ENCODE peak calls at places on chromosomes 12 and 14, in ten cellular contexts. One of them, this sample, is unnamed.

GRCh38 chr14:75132374-75133086 is 5.7 kb upstream of the NEK9 start:
- DNase-seq in HCT116: peak; percentile 65
- DNase-seq in mammary epithelial cell: peak; percentile 71
- DNase-seq in MM.1S: peak; percentile 16
- DNase-seq in DND-41: peak; percentile 70
- DNase-seq in PC-3: peak; percentile 93
- DNase-seq in HepG2: peak; percentile 69
- DNase-seq in fibroblast of lung: peak; percentile 84
- DNase-seq in neural progenitor cell: peak; percentile 81
- DNase-seq in GM23248: peak; percentile 78
- DNase-seq in this sample: peak; percentile 87

GRCh38 chr12:45726594-45727300 is 2.8 kb upstream of the ARID2 start:
- DNase-seq in fibroblast of lung: peak; percentile 33
- DNase-seq in MM.1S: peak; percentile 28
- DNase-seq in neural progenitor cell: peak; percentile 59
- DNase-seq in HepG2: peak; percentile 9
- DNase-seq in DND-41: no peak
- DNase-seq in HCT116: no peak
- DNase-seq in mammary epithelial cell: peak; percentile 39
- DNase-seq in PC-3: peak; percentile 39
- DNase-seq in GM23248: peak; percentile 78
- DNase-seq in this sample: no peak

GRCh38 chr12:34291001-34291400 is 268.7 kb downstream of the ALG10 start:
- DNase-seq in MM.1S: no peak
- DNase-seq in mammary epithelial cell: no peak
- DNase-seq in HepG2: no peak
- DNase-seq in DND-41: no peak
- DNase-seq in PC-3: no peak
- DNase-seq in GM23248: no peak
- DNase-seq in HCT116: no peak
- DNase-seq in fibroblast of lung: no peak
- DNase-seq in neural progenitor cell: no peak
- DNase-seq in this sample: no peak

GRCh38 chr12:78096909-78097597 is 266.4 kb downstream of the NAV3 start:
- DNase-seq in HCT116: no peak
- DNase-seq in DND-41: no peak
- DNase-seq in neural progenitor cell: no peak
- DNase-seq in GM23248: peak; percentile 60
- DNase-seq in fibroblast of lung: peak; percentile 86
- DNase-seq in MM.1S: no peak
- DNase-seq in mammary epithelial cell: no peak
- DNase-seq in PC-3: no peak
- DNase-seq in HepG2: no peak
- DNase-seq in this sample: no peak

GRCh38 chr14:98937021-98937420 is 335.0 kb downstream of the BCL11B start:
- DNase-seq in mammary epithelial cell: no peak
- DNase-seq in GM23248: no peak
- DNase-seq in PC-3: no peak
- DNase-seq in fibroblast of lung: no peak
- DNase-seq in DND-41: no peak
- DNase-seq in neural progenitor cell: no peak
- DNase-seq in HCT116: no peak
- DNase-seq in MM.1S: no peak
- DNase-seq in HepG2: no peak
- DNase-seq in this sample: no peak

GRCh38 chr14:24058260-24058950 is 6.6 kb downstream of the CARMIL3 start:
- DNase-seq in neural progenitor cell: peak; percentile 78
- DNase-seq in PC-3: peak; percentile 84
- DNase-seq in HepG2: peak; percentile 89
- DNase-seq in mammary epithelial cell: peak; percentile 50
- DNase-seq in DND-41: peak; percentile 78
- DNase-seq in MM.1S: peak; percentile 36
- DNase-seq in fibroblast of lung: peak; percentile 82
- DNase-seq in HCT116: no peak
- DNase-seq in GM23248: peak; percentile 86
- DNase-seq in this sample: peak; percentile 70

GRCh38 chr14:22482782-22483553 is 106.1 kb downstream of the DAD1 start:
- DNase-seq in neural progenitor cell: no peak
- DNase-seq in fibroblast of lung: no peak
- DNase-seq in MM.1S: no peak
- DNase-seq in HepG2: no peak
- DNase-seq in PC-3: no peak
- DNase-seq in HCT116: no peak
- DNase-seq in mammary epithelial cell: no peak
- DNase-seq in GM23248: no peak
- DNase-seq in DND-41: no peak
- DNase-seq in this sample: no peak

GRCh38 chr12:129298921-129299320 is 445.6 kb downstream of the GLT1D1 start:
- DNase-seq in PC-3: peak; percentile 18
- DNase-seq in MM.1S: no peak
- DNase-seq in DND-41: no peak
- DNase-seq in GM23248: no peak
- DNase-seq in mammary epithelial cell: no peak
- DNase-seq in HepG2: no peak
- DNase-seq in neural progenitor cell: no peak
- DNase-seq in HCT116: no peak
- DNase-seq in fibroblast of lung: no peak
- DNase-seq in this sample: no peak

GRCh38 chr12:124868252-124868965 is 4.7 kb upstream of the SCARB1 start:
- DNase-seq in HepG2: no peak
- DNase-seq in PC-3: no peak
- DNase-seq in mammary epithelial cell: no peak
- DNase-seq in neural progenitor cell: no peak
- DNase-seq in GM23248: no peak
- DNase-seq in DND-41: no peak
- DNase-seq in MM.1S: no peak
- DNase-seq in HCT116: no peak
- DNase-seq in fibroblast of lung: no peak
- DNase-seq in this sample: no peak
- H3K27ac ChIP-seq in HepG2: no peak overlapping the region
- H3K27ac ChIP-seq in PC-3: no peak overlapping the region
- H3K27ac ChIP-seq in mammary epithelial cell: no peak overlapping the region
- H3K27ac ChIP-seq in neural progenitor cell: no peak overlapping the region
- H3K27ac ChIP-seq in GM23248: no peak overlapping the region
- H3K27ac ChIP-seq in DND-41: no peak overlapping the region
- H3K27ac ChIP-seq in MM.1S: no peak overlapping the region
- H3K27ac ChIP-seq in HCT116: no peak overlapping the region
- H3K27ac ChIP-seq in fibroblast of lung: no peak overlapping the region
- H3K27ac ChIP-seq in this sample: no peak overlapping the region

GRCh38 chr12:2804390-2805145 is 7.9 kb upstream of the ITFG2 start:
- DNase-seq in mammary epithelial cell: no peak
- DNase-seq in PC-3: peak; percentile 15
- DNase-seq in MM.1S: no peak
- DNase-seq in neural progenitor cell: no peak
- DNase-seq in GM23248: peak; percentile 55
- DNase-seq in DND-41: no peak
- DNase-seq in fibroblast of lung: peak; percentile 73
- DNase-seq in HCT116: no peak
- DNase-seq in HepG2: no peak
- DNase-seq in this sample: no peak

GRCh38 chr12:2803635-2804380 is 8.7 kb upstream of the ITFG2 start:
- DNase-seq in HCT116: no peak
- DNase-seq in mammary epithelial cell: no peak
- DNase-seq in MM.1S: no peak
- DNase-seq in fibroblast of lung: no peak
- DNase-seq in PC-3: no peak
- DNase-seq in GM23248: no peak
- DNase-seq in HepG2: no peak
- DNase-seq in DND-41: no peak
- DNase-seq in neural progenitor cell: no peak
- DNase-seq in this sample: no peak

GRCh38 chr12:2800046-2800570 is 5.3 kb downstream of the FKBP4 start:
- DNase-seq in mammary epithelial cell: peak; percentile 29
- DNase-seq in neural progenitor cell: no peak
- DNase-seq in GM23248: no peak
- DNase-seq in DND-41: no peak
- DNase-seq in PC-3: no peak
- DNase-seq in MM.1S: no peak
- DNase-seq in HepG2: no peak
- DNase-seq in HCT116: no peak
- DNase-seq in fibroblast of lung: no peak
- DNase-seq in this sample: no peak

GRCh38 chr12:2797721-2798418 is 3.1 kb downstream of the FKBP4 start:
- DNase-seq in neural progenitor cell: no peak
- DNase-seq in DND-41: no peak
- DNase-seq in HCT116: no peak
- DNase-seq in fibroblast of lung: no peak
- DNase-seq in HepG2: no peak
- DNase-seq in MM.1S: no peak
- DNase-seq in GM23248: peak; percentile 22
- DNase-seq in PC-3: no peak
- DNase-seq in mammary epithelial cell: no peak
- DNase-seq in this sample: no peak

GRCh38 chr12:2801044-2801783 is 6.4 kb downstream of the FKBP4 start:
- DNase-seq in MM.1S: no peak
- DNase-seq in HepG2: no peak
- DNase-seq in fibroblast of lung: no peak
- DNase-seq in mammary epithelial cell: no peak
- DNase-seq in PC-3: no peak
- DNase-seq in neural progenitor cell: no peak
- DNase-seq in DND-41: no peak
- DNase-seq in GM23248: no peak
- DNase-seq in HCT116: no peak
- DNase-seq in this sample: no peak
- H3K9me3 ChIP-seq in MM.1S: no peaks in the 10 kb centered on the region
- H3K9me3 ChIP-seq in HepG2: no peaks in the 10 kb centered on the region
- H3K9me3 ChIP-seq in fibroblast of lung: no peaks in the 10 kb centered on the region
- H3K9me3 ChIP-seq in mammary epithelial cell: no peaks in the 10 kb centered on the region
- H3K9me3 ChIP-seq in PC-3: no peaks in the 10 kb centered on the region
- H3K9me3 ChIP-seq in neural progenitor cell: no peaks in the 10 kb centered on the region
- H3K9me3 ChIP-seq in DND-41: no peaks in the 10 kb centered on the region
- H3K9me3 ChIP-seq in GM23248: no peaks in the 10 kb centered on the region
- H3K9me3 ChIP-seq in HCT116: no peaks in the 10 kb centered on the region
- H3K9me3 ChIP-seq in this sample: no peaks in the 10 kb centered on the region

DNA sequence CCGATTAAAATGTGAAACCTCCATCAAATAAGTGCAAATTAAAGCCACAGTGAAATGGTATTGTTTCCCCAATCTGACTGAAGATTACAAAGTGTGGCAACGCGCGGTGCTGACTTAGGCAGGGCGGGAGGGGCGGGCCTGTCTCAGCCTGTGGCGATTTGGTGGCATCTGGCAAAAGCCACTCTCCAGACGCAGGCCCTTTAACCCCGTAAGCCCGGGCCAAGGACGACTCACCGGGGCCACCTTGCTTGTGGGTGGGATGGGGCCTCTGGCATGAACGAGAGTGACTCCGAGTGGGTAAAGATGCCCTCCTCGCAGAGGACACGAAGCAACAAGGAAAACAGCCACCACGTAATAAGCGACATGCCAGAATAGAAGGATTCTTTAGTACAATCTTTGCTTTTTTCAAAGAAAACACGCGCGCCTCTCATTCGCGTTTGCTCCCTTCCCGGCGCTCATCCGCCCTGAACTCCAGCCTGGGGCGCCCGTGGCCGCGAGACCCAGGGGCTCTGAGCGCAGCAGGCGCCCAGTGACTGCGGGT is 809 bp downstream of the DEGS2 start:
- DNase-seq in fibroblast of lung: no peak
- DNase-seq in HCT116: no peak
- DNase-seq in neural progenitor cell: peak; percentile 44
- DNase-seq in GM23248: no peak
- DNase-seq in PC-3: no peak
- DNase-seq in HepG2: no peak
- DNase-seq in MM.1S: no peak
- DNase-seq in mammary epithelial cell: no peak
- DNase-seq in DND-41: no peak
- DNase-seq in this sample: no peak
- TF ChIP-seq EZH2 in fibroblast of lung: peak; percentile 55
- TF ChIP-seq EZH2 in HCT116: no peak
- TF ChIP-seq EZH2 in neural progenitor cell: no peak
- TF ChIP-seq EZH2 in GM23248: no peak
- TF ChIP-seq EZH2 in PC-3: no peak
- TF ChIP-seq EZH2 in HepG2: no peak
- TF ChIP-seq EZH2 in MM.1S: no peak
- TF ChIP-seq EZH2 in mammary epithelial cell: no peak
- TF ChIP-seq EZH2 in DND-41: no peak
- TF ChIP-seq EZH2 in this sample: no peak

GRCh38 chr12:122886851-122887816 is 8.8 kb downstream of the VPS37B start:
- DNase-seq in neural progenitor cell: peak; percentile 52
- DNase-seq in fibroblast of lung: no peak
- DNase-seq in HCT116: peak; percentile 81
- DNase-seq in mammary epithelial cell: peak; percentile 93
- DNase-seq in DND-41: peak; percentile 78
- DNase-seq in GM23248: peak; percentile 56
- DNase-seq in HepG2: no peak
- DNase-seq in MM.1S: peak; percentile 86
- DNase-seq in PC-3: peak; percentile 97
- DNase-seq in this sample: peak; percentile 66

GRCh38 chr12:122888232-122888752 is 7.6 kb downstream of the VPS37B start:
- DNase-seq in PC-3: peak; percentile 90
- DNase-seq in DND-41: peak; percentile 43
- DNase-seq in GM23248: peak; percentile 56
- DNase-seq in neural progenitor cell: peak; percentile 26
- DNase-seq in MM.1S: peak; percentile 74
- DNase-seq in HepG2: peak; percentile 78
- DNase-seq in HCT116: peak; percentile 81
- DNase-seq in mammary epithelial cell: peak; percentile 100
- DNase-seq in fibroblast of lung: peak; percentile 57
- DNase-seq in this sample: peak; percentile 86

GRCh38 chr12:122891661-122892525 is 4.0 kb downstream of the VPS37B start:
- DNase-seq in HepG2: no peak
- DNase-seq in DND-41: no peak
- DNase-seq in mammary epithelial cell: peak; percentile 89
- DNase-seq in GM23248: peak; percentile 72
- DNase-seq in fibroblast of lung: peak; percentile 75
- DNase-seq in MM.1S: peak; percentile 48
- DNase-seq in HCT116: no peak
- DNase-seq in neural progenitor cell: peak; percentile 64
- DNase-seq in PC-3: peak; percentile 88
- DNase-seq in this sample: peak; percentile 75

GRCh38 chr12:122887817-122888212 is 8.1 kb downstream of the VPS37B start:
- DNase-seq in neural progenitor cell: no peak
- DNase-seq in GM23248: no peak
- DNase-seq in HCT116: no peak
- DNase-seq in MM.1S: no peak
- DNase-seq in fibroblast of lung: no peak
- DNase-seq in HepG2: no peak
- DNase-seq in PC-3: no peak
- DNase-seq in mammary epithelial cell: no peak
- DNase-seq in DND-41: no peak
- DNase-seq in this sample: no peak

GRCh38 chr12:122889658-122890561 is 6.0 kb downstream of the VPS37B start:
- DNase-seq in HCT116: no peak
- DNase-seq in neural progenitor cell: no peak
- DNase-seq in HepG2: no peak
- DNase-seq in GM23248: no peak
- DNase-seq in fibroblast of lung: no peak
- DNase-seq in PC-3: no peak
- DNase-seq in DND-41: no peak
- DNase-seq in MM.1S: no peak
- DNase-seq in mammary epithelial cell: no peak
- DNase-seq in this sample: peak; percentile 17
- H3K27ac ChIP-seq in HCT116: peak overlapping the region; percentile 82
- H3K27ac ChIP-seq in neural progenitor cell: no peak overlapping the region
- H3K27ac ChIP-seq in HepG2: no peak overlapping the region
- H3K27ac ChIP-seq in GM23248: no peak overlapping the region
- H3K27ac ChIP-seq in fibroblast of lung: no peak overlapping the region
- H3K27ac ChIP-seq in PC-3: peak overlapping the region; percentile 90
- H3K27ac ChIP-seq in DND-41: peak overlapping the region; percentile 52
- H3K27ac ChIP-seq in MM.1S: peak overlapping the region; percentile 98
- H3K27ac ChIP-seq in mammary epithelial cell: peak overlapping the region; percentile 99
- H3K27ac ChIP-seq in this sample: peak overlapping the region; percentile 97

This sample was measured in PC-9.